ENCODE peak calls at places on chromosome 16, in six cellular contexts. One of them, this sample, is unnamed.

GRCh38 chr16:81261049-81261648 is 22.7 kb downstream of the BCO1 start:
- DNase-seq in SHP77: no peak
- DNase-seq in iris pigment epithelial cell: peak; percentile 22
- DNase-seq in uterus: no peak
- DNase-seq in A172: peak; percentile 11
- DNase-seq in AG04450: no peak
- DNase-seq in this sample: peak; percentile 11

GRCh38 chr16:22673463-22673862 is 140.5 kb upstream of the HS3ST2 start:
- DNase-seq in SHP77: no peak
- DNase-seq in iris pigment epithelial cell: no peak
- DNase-seq in uterus: no peak
- DNase-seq in A172: no peak
- DNase-seq in AG04450: no peak
- DNase-seq in this sample: no peak

GRCh38 chr16:722835-723633 is 2.1 kb downstream of the ANTKMT start:
- DNase-seq in SHP77: no peak
- DNase-seq in iris pigment epithelial cell: no peak
- DNase-seq in uterus: no peak
- DNase-seq in A172: no peak
- DNase-seq in AG04450: no peak
- DNase-seq in this sample: no peak

GRCh38 chr16:285146-286055 is 2.4 kb downstream of the PDIA2 start:
- DNase-seq in SHP77: no peak
- DNase-seq in iris pigment epithelial cell: no peak
- DNase-seq in uterus: no peak
- DNase-seq in A172: no peak
- DNase-seq in AG04450: no peak
- DNase-seq in this sample: peak; percentile 79

GRCh38 chr16:15954814-15955151 is 5.4 kb downstream of the ABCC1 start:
- DNase-seq in SHP77: no peak
- DNase-seq in iris pigment epithelial cell: no peak
- DNase-seq in uterus: no peak
- DNase-seq in A172: no peak
- DNase-seq in AG04450: no peak
- DNase-seq in this sample: no peak

GRCh38 chr16:67562918-67563707 is 787 bp downstream of the CTCF start:
- DNase-seq in SHP77: peak; percentile 52
- DNase-seq in iris pigment epithelial cell: peak; percentile 45
- DNase-seq in uterus: peak; percentile 61
- DNase-seq in A172: no peak
- DNase-seq in AG04450: no peak
- DNase-seq in this sample: peak; percentile 30

GRCh38 chr16:69171325-69172095 is 15.5 kb upstream of the SNTB2 start:
- DNase-seq in SHP77: no peak
- DNase-seq in iris pigment epithelial cell: peak; percentile 41
- DNase-seq in uterus: no peak
- DNase-seq in A172: peak; percentile 44
- DNase-seq in AG04450: peak; percentile 52
- DNase-seq in this sample: no peak

GRCh38 chr16:84489141-84489540 is 15.3 kb downstream of the MEAK7 start:
- DNase-seq in SHP77: no peak
- DNase-seq in iris pigment epithelial cell: no peak
- DNase-seq in uterus: no peak
- DNase-seq in A172: no peak
- DNase-seq in AG04450: no peak
- DNase-seq in this sample: no peak

GRCh38 chr16:49365711-49366509 is 7.7 kb upstream of the C16orf78 start:
- DNase-seq in SHP77: no peak
- DNase-seq in iris pigment epithelial cell: no peak
- DNase-seq in uterus: no peak
- DNase-seq in A172: no peak
- DNase-seq in AG04450: no peak
- DNase-seq in this sample: no peak

GRCh38 chr16:67781548-67781921 is 24.8 kb downstream of the RANBP10 start:
- DNase-seq in SHP77: no peak
- DNase-seq in iris pigment epithelial cell: no peak
- DNase-seq in uterus: no peak
- DNase-seq in A172: no peak
- DNase-seq in AG04450: no peak
- DNase-seq in this sample: no peak

GRCh38 chr16:30142672-30143346 is 19.8 kb upstream of the MAPK3 start:
- DNase-seq in SHP77: peak; percentile 4
- DNase-seq in iris pigment epithelial cell: no peak
- DNase-seq in uterus: no peak
- DNase-seq in A172: no peak
- DNase-seq in AG04450: no peak
- DNase-seq in this sample: no peak

GRCh38 chr16:17270683-17271109 is 200.1 kb downstream of the XYLT1 start:
- DNase-seq in SHP77: no peak
- DNase-seq in iris pigment epithelial cell: no peak
- DNase-seq in uterus: no peak
- DNase-seq in A172: no peak
- DNase-seq in AG04450: no peak
- DNase-seq in this sample: no peak

GRCh38 chr16:84821179-84821578 is 1.4 kb downstream of the CRISPLD2 start:
- DNase-seq in SHP77: no peak
- DNase-seq in iris pigment epithelial cell: no peak
- DNase-seq in uterus: no peak
- DNase-seq in A172: no peak
- DNase-seq in AG04450: no peak
- DNase-seq in this sample: no peak

GRCh38 chr16:7938175-7938574 is 605.5 kb downstream of the RBFOX1 start:
- DNase-seq in SHP77: no peak
- DNase-seq in iris pigment epithelial cell: no peak
- DNase-seq in uterus: no peak
- DNase-seq in A172: no peak
- DNase-seq in AG04450: no peak
- DNase-seq in this sample: no peak

GRCh38 chr16:84599528-84600202 is 18.2 kb downstream of the COTL1 start:
- DNase-seq in SHP77: peak; percentile 12
- DNase-seq in iris pigment epithelial cell: peak; percentile 88
- DNase-seq in uterus: peak; percentile 37
- DNase-seq in A172: peak; percentile 78
- DNase-seq in AG04450: peak; percentile 45
- DNase-seq in this sample: peak; percentile 64

GRCh38 chr16:89378947-89379771 is 111.2 kb downstream of the ANKRD11 start:
- DNase-seq in SHP77: no peak
- DNase-seq in iris pigment epithelial cell: no peak
- DNase-seq in uterus: no peak
- DNase-seq in A172: no peak
- DNase-seq in AG04450: no peak
- DNase-seq in this sample: peak; percentile 26

GRCh38 chr16:4945560-4946502 is 8.9 kb upstream of the PPL start:
- DNase-seq in SHP77: no peak
- DNase-seq in iris pigment epithelial cell: no peak
- DNase-seq in uterus: peak; percentile 60
- DNase-seq in A172: peak; percentile 97
- DNase-seq in AG04450: no peak
- DNase-seq in this sample: peak; percentile 55

GRCh38 chr16:85381738-85382592 is 231.2 kb upstream of the GSE1 start:
- DNase-seq in SHP77: no peak
- DNase-seq in iris pigment epithelial cell: peak; percentile 27
- DNase-seq in uterus: no peak
- DNase-seq in A172: no peak
- DNase-seq in AG04450: no peak
- DNase-seq in this sample: peak; percentile 86

GRCh38 chr16:4306439-4307214 is 9.2 kb upstream of the GLIS2 start:
- DNase-seq in SHP77: peak; percentile 40
- DNase-seq in iris pigment epithelial cell: no peak
- DNase-seq in uterus: peak; percentile 35
- DNase-seq in A172: no peak
- DNase-seq in AG04450: no peak
- DNase-seq in this sample: no peak

GRCh38 chr16:83117810-83118209 is 491.0 kb downstream of the CDH13 start:
- DNase-seq in SHP77: no peak
- DNase-seq in iris pigment epithelial cell: no peak
- DNase-seq in uterus: no peak
- DNase-seq in A172: no peak
- DNase-seq in AG04450: no peak
- DNase-seq in this sample: no peak

GRCh38 chr16:81792828-81793227 is 13.7 kb downstream of the PLCG2 start:
- DNase-seq in SHP77: no peak
- DNase-seq in iris pigment epithelial cell: no peak
- DNase-seq in uterus: no peak
- DNase-seq in A172: no peak
- DNase-seq in AG04450: no peak
- DNase-seq in this sample: no peak

GRCh38 chr16:19172098-19172780 is 4.2 kb downstream of the SYT17 start:
- DNase-seq in SHP77: no peak
- DNase-seq in iris pigment epithelial cell: no peak
- DNase-seq in uterus: no peak
- DNase-seq in A172: no peak
- DNase-seq in AG04450: no peak
- DNase-seq in this sample: no peak

GRCh38 chr16:54080524-54081008 is 206.0 kb downstream of the IRX3 start:
- DNase-seq in SHP77: no peak
- DNase-seq in iris pigment epithelial cell: peak; percentile 99
- DNase-seq in uterus: no peak
- DNase-seq in A172: peak; percentile 79
- DNase-seq in AG04450: peak; percentile 88
- DNase-seq in this sample: peak; percentile 71

GRCh38 chr16:47064775-47065174 is 79.0 kb downstream of the NETO2 start:
- DNase-seq in SHP77: no peak
- DNase-seq in iris pigment epithelial cell: no peak
- DNase-seq in uterus: no peak
- DNase-seq in A172: no peak
- DNase-seq in AG04450: no peak
- DNase-seq in this sample: no peak

This sample was measured in RCC 7860.